ENCODE peak calls at places on chromosome 12, in four cellular contexts. U, T, E and A are unnamed samples.

GRCh38 chr12:69056743-69057515 is 124.0 kb upstream of the CPM start:
- DNase-seq in U (no peak), T (no peak), E (no peak), A (no peak)

GRCh38 chr12:32083489-32083888 is 23.2 kb upstream of the BICD1 start:
- DNase-seq in U (no peak), T (no peak), E (no peak), A (no peak)

GRCh38 chr12:31207799-31208465 is 118.0 kb downstream of the SINHCAF start:
- DNase-seq in U (no peak), T (no peak), E (no peak), A (no peak)

GRCh38 chr12:71581206-71581605 is 82.4 kb downstream of the ZFC3H1 start:
- DNase-seq in U (no peak), T (peak), E (no peak), A (no peak)

GRCh38 chr12:82866227-82866803 is 179.6 kb downstream of the TMTC2 start:
- DNase-seq in U (no peak), T (no peak), E (no peak), A (no peak)

GRCh38 chr12:57899010-57899662 is 42.2 kb upstream of the ATP23 start:
- DNase-seq in U (peak), T (peak), E (no peak), A (peak)

GRCh38 chr12:12975322-12976077 is 23.5 kb upstream of the GPRC5D start:
- DNase-seq in U (peak), T (no peak), E (peak), A (peak)

GRCh38 chr12:26833692-26834168 is 736 bp upstream of the ITPR2 start:
- DNase-seq in U (no peak), T (peak), E (no peak), A (peak)

GRCh38 chr12:23944067-23944466 is 5.4 kb downstream of the SOX5 start:
- DNase-seq in U (no peak), T (no peak), E (no peak), A (no peak)

GRCh38 chr12:32981139-32981538 is 84.6 kb upstream of the PKP2 start:
- DNase-seq in U (no peak), T (no peak), E (no peak), A (no peak)

GRCh38 chr12:65891987-65892481 is 67.8 kb downstream of the HMGA2 start:
- DNase-seq in U (peak), T (peak), E (peak), A (peak)

GRCh38 chr12:2018401-2018800 is 14.1 kb upstream of the DCP1B start:
- DNase-seq in U (no peak), T (no peak), E (no peak), A (no peak)

GRCh38 chr12:29640589-29641345 is 143.0 kb downstream of the TMTC1 start:
- DNase-seq in U (no peak), T (no peak), E (peak), A (no peak)

GRCh38 chr12:45122776-45123380 is 72.0 kb upstream of the DBX2 start:
- DNase-seq in U (no peak), T (no peak), E (peak), A (no peak)

GRCh38 chr12:31620311-31620710 is 29.4 kb upstream of the DENND5B start:
- DNase-seq in U (peak), T (no peak), E (no peak), A (no peak)

GRCh38 chr12:34397591-34398365 is 375.5 kb downstream of the ALG10 start:
- DNase-seq in U (no peak), T (no peak), E (no peak), A (peak)

GRCh38 chr12:27449893-27450534 is 3.5 kb downstream of the SMCO2 start:
- DNase-seq in U (no peak), T (no peak), E (no peak), A (no peak)

GRCh38 chr12:118645219-118645618 is 268.9 kb downstream of the SUDS3 start:
- DNase-seq in U (no peak), T (no peak), E (no peak), A (peak)

GRCh38 chr12:5160827-5161226 is 117.1 kb downstream of the KCNA5 start:
- DNase-seq in U (no peak), T (no peak), E (no peak), A (no peak)

GRCh38 chr12:28156804-28157203 is 33.5 kb upstream of the CCDC91 start:
- DNase-seq in U (no peak), T (no peak), E (no peak), A (no peak)

GRCh38 chr12:52043386-52044212 is 7.6 kb upstream of the NR4A1 start:
- DNase-seq in U (no peak), T (no peak), E (no peak), A (peak)

GRCh38 chr12:52045794-52046199 is 5.4 kb upstream of the NR4A1 start:
- DNase-seq in U (no peak), T (no peak), E (no peak), A (no peak)

GRCh38 chr12:52042706-52043385 is 8.4 kb upstream of the NR4A1 start:
- DNase-seq in U (no peak), T (no peak), E (no peak), A (no peak)

GRCh38 chr12:52046859-52047258 is 4.4 kb upstream of the NR4A1 start:
- DNase-seq in U (no peak), T (no peak), E (no peak), A (no peak)

DNA sequence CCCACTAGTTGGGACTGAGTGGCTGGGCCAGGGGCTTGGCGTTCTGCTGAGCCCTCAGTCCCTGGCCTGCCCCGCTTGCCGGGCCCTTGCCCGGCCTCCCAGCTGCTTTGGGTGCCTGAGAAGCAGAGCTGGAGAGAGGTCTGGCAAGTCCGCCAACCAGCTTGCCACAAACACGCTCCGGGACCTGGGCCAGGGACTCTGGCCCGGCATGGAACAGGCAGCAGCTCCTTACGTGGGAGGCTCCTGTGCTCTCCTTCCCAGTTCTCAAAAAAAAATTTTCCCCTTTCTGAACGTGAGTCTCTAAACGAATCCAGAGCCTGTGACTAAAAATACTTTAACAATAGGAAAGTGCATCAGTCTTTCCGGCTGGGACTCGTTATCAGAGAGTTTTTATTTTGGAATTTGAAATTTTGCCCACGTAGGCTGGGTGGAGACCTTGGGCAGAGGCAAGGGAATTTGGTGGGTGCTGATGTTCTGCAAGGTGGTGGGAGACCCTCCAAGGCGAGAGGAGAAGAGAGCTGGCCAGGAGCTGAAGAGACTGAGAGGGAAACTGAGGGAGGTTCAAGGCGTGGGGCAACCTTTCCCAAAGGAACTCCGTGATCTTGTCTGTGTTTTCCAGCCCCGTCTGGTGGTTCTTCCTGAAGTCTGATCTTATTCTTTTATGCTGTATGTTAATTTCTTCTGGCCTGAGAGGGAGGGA is 6.8 kb upstream of the NR4A1 start:
- DNase-seq in U (no peak), T (peak), E (no peak), A (peak)
- TF ChIP-seq POLR2A in U (no peak), T (no peak), E (no peak), A (peak)

DNA sequence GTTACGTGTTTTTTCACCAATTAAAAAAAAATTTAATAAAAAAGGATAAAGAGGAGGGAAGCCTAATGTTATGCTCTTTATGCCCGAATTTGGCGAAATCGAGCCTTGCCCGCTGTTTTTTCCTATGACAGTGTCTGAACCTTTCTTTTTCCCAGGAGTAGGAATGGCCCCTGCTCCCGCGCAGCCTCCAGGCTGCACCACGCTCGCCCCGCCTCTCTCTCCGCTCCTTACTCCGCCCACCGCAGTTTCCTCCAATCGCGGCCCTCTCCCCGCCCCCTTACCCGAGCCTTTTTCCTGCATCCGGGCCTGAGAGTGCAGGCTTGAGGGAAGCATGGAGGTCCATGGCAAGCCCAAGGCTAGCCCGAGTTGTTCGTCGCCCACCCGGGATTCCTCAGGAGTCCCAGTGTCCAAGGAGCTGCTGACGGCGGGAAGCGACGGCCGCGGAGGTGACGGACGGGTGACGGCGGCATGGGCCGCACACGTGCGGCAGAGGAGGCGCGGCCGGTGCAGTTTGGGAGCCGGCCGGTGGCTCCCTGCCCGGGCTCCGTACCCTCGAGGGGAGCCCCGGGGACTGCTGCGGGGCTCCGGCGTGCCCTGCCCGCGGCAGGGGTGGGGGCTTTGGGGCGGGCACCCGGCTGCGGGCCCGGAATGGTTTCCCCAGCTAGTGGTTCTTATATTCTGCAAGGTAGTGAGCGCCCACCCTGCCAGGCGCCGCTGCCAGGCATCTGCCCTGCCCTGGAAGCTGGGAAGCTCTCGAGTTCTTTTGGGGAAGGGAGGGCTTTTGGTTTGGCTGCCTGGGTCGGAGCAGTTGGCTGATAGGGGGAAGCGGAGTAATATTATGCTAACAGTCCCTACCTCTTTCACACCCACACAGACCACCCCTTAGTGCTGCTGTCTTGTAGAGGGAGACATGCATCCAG is at the start of gene NOPCHAP1:
- DNase-seq in U (peak), T (peak), E (peak), A (peak)
- TF ChIP-seq POLR2A in U (peak), T (peak), E (peak), A (peak)

GRCh38 chr12:20370841-20371240 is 2.5 kb downstream of the PDE3A start:
- DNase-seq in U (no peak), T (no peak), E (no peak), A (no peak)

GRCh38 chr12:20367731-20368652 is at the start of gene PDE3A:
- DNase-seq in U (peak), T (no peak), E (peak), A (peak)

GRCh38 chr12:20370001-20370381 is 1.7 kb downstream of the PDE3A start:
- DNase-seq in U (no peak), T (no peak), E (no peak), A (peak)

GRCh38 chr12:20368653-20369163 is 371 bp downstream of the PDE3A start:
- DNase-seq in U (no peak), T (no peak), E (no peak), A (peak)

GRCh38 chr12:20369164-20370000 is 1.0 kb downstream of the PDE3A start:
- DNase-seq in U (no peak), T (no peak), E (no peak), A (peak)
- TF ChIP-seq POLR2A in U (peak), T (no peak), E (no peak), A (peak)

GRCh38 chr12:6382371-6382770 is 1.6 kb upstream of the LTBR start:
- DNase-seq in U (no peak), T (no peak), E (no peak), A (no peak)

GRCh38 chr12:6386522-6386921 is 2.6 kb downstream of the LTBR start:
- DNase-seq in U (no peak), T (no peak), E (no peak), A (no peak)

GRCh38 chr12:6386038-6386437 is 2.1 kb downstream of the LTBR start:
- DNase-seq in U (no peak), T (no peak), E (no peak), A (no peak)

GRCh38 chr12:6384499-6385436 is 806 bp downstream of the LTBR start:
- DNase-seq in U (no peak), T (no peak), E (no peak), A (peak)

GRCh38 chr12:6383572-6384498 is at the start of gene LTBR:
- DNase-seq in U (no peak), T (peak), E (no peak), A (peak)
- TF ChIP-seq POLR2A in U (peak), T (peak), E (no peak), A (peak)

DNA sequence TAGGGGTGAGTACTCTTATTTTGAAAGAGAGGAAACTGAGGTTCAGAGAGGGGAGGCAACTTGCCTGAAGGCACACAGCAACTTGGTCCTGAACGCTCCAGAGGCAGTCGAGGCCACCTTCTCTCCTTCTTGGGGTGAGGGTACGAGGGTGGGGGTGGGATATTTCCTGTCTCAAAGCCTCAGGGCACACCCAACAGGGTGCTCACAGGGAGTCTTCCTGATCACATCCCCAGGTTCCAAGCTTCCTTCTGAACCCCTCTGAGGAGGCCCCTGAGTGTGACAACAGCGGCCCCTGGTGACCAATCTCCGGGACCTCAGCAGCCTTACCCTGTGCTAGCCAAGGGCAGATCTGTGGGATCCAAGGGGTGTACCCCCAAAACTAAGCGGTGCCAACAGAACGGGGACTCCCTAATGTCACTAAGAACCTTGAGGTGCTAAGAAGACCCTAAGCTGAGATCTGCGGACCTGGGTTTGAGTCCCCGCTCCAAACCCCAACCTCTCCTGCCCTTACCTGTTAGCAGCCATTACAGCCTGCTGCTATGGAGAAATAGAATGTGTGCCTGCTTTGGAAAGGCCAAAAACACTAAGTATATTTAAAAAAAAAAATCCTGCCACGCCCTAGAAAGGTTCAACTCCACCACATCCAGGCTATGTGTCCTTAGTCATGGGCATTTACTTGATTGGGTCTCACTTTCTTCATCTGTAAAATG is 57.9 kb downstream of the TRPV4 start:
- DNase-seq in U (peak), T (peak), E (no peak), A (peak)
- TF ChIP-seq POLR2A in U (no peak), T (no peak), E (no peak), A (no peak)

GRCh38 chr12:6765048-6765633 is 1.0 kb upstream of the PTMS start:
- DNase-seq in U (no peak), T (no peak), E (no peak), A (no peak)

GRCh38 chr12:6767301-6767591 is 1.1 kb downstream of the PTMS start:
- DNase-seq in U (no peak), T (no peak), E (no peak), A (no peak)

GRCh38 chr12:6765634-6766581 is at the start of gene PTMS:
- DNase-seq in U (no peak), T (peak), E (peak), A (peak)

GRCh38 chr12:6767592-6768384 is 1.6 kb downstream of the PTMS start:
- DNase-seq in U (no peak), T (peak), E (no peak), A (no peak)

GRCh38 chr12:6766651-6767300 is 613 bp downstream of the PTMS start:
- DNase-seq in U (no peak), T (peak), E (no peak), A (peak)
- TF ChIP-seq POLR2A in U (peak), T (no peak), E (no peak), A (peak)

DNA sequence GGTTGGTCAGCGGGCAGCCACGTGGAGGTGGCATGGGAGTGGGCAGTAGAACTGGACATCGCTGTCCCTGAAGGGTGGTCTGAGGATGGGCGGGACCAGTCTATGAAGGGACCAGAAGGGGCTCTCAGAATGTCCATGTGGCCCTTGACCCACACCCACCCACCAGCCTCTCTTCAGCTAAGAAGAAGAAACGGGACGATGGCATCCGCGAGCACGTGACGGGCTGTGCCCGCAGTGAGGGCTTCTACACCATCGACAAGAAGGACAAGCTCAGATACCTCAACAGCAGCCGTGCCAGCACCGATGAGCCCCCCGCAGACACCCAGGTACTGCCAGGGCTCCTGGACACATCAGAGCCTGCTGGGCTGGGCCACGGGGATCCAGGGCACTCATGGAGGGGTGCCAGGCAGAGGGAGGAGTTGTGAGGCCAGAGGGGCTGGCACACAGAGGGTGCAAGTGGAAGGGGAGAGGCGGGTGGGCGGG is 21.3 kb downstream of the SETD1B start:
- DNase-seq in U (no peak), T (no peak), E (no peak), A (no peak)
- TF ChIP-seq POLR2A in U (no peak), T (no peak), E (no peak), A (no peak)

DNA sequence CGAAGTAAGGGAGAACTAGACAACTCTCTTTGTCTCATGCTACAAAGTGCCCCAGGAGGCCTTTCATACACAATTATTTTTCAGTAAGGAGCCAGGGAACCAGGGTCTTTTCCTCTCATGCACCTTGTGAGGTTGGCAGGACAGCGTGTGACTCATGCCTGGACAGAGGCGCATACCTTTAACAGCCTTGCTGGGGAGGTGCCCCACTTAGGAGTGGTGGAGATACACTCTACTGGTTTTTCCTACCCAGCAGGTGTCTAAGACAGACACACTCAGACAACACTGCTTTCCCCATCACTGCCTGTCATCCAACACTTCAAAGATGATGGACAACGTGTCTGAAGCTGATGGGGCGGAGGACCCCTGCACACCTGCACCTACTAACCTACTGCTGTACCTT is 49.1 kb downstream of the B4GALNT3 start:
- DNase-seq in U (no peak), T (no peak), E (no peak), A (no peak)
- TF ChIP-seq POLR2A in U (no peak), T (no peak), E (no peak), A (no peak)